ENCODE peak calls at places on chromosome 7, in ten cellular contexts. One of them, this sample, is unnamed.

GRCh38 chr7:124655990-124656389 is 109.6 kb downstream of the GPR37 start:
- DNase-seq in colonic mucosa: no peak
- DNase-seq in progenitor cell of endocrine pancreas: no peak
- DNase-seq in thoracic aorta: no peak
- DNase-seq in GM23338: no peak
- DNase-seq in nephron progenitor cell: no peak
- DNase-seq in fibroblast of pulmonary artery: no peak
- DNase-seq in body of pancreas: no peak
- DNase-seq in omental fat pad: no peak
- DNase-seq in CD14-positive monocyte: no peak
- DNase-seq in this sample: no peak

GRCh38 chr7:84492565-84493034 is 298.0 kb upstream of the SEMA3A start:
- DNase-seq in GM23338: no peak
- DNase-seq in omental fat pad: no peak
- DNase-seq in fibroblast of pulmonary artery: no peak
- DNase-seq in colonic mucosa: no peak
- DNase-seq in progenitor cell of endocrine pancreas: no peak
- DNase-seq in body of pancreas: no peak
- DNase-seq in thoracic aorta: no peak
- DNase-seq in nephron progenitor cell: no peak
- DNase-seq in CD14-positive monocyte: no peak
- DNase-seq in this sample: no peak

GRCh38 chr7:142750321-142750938 is 1.2 kb downstream of the PRSS1 start:
- DNase-seq in CD14-positive monocyte: no peak
- DNase-seq in GM23338: no peak
- DNase-seq in body of pancreas: no peak
- DNase-seq in fibroblast of pulmonary artery: no peak
- DNase-seq in nephron progenitor cell: no peak
- DNase-seq in omental fat pad: no peak
- DNase-seq in thoracic aorta: no peak
- DNase-seq in progenitor cell of endocrine pancreas: no peak
- DNase-seq in colonic mucosa: no peak
- DNase-seq in this sample: no peak

GRCh38 chr7:151599401-151600227 is 79.9 kb upstream of the RHEB start:
- DNase-seq in body of pancreas: peak; percentile 27
- DNase-seq in GM23338: no peak
- DNase-seq in CD14-positive monocyte: no peak
- DNase-seq in omental fat pad: no peak
- DNase-seq in fibroblast of pulmonary artery: peak; percentile 91
- DNase-seq in thoracic aorta: no peak
- DNase-seq in colonic mucosa: no peak
- DNase-seq in nephron progenitor cell: no peak
- DNase-seq in progenitor cell of endocrine pancreas: no peak
- DNase-seq in this sample: no peak

GRCh38 chr7:137703291-137704010 is 143.3 kb downstream of the DGKI start:
- DNase-seq in nephron progenitor cell: no peak
- DNase-seq in fibroblast of pulmonary artery: peak; percentile 20
- DNase-seq in GM23338: no peak
- DNase-seq in thoracic aorta: no peak
- DNase-seq in colonic mucosa: no peak
- DNase-seq in progenitor cell of endocrine pancreas: no peak
- DNase-seq in body of pancreas: no peak
- DNase-seq in CD14-positive monocyte: no peak
- DNase-seq in omental fat pad: no peak
- DNase-seq in this sample: no peak

GRCh38 chr7:141231018-141231792 is 157.3 kb downstream of the TMEM178B start:
- DNase-seq in progenitor cell of endocrine pancreas: no peak
- DNase-seq in nephron progenitor cell: peak; percentile 33
- DNase-seq in colonic mucosa: no peak
- DNase-seq in CD14-positive monocyte: no peak
- DNase-seq in fibroblast of pulmonary artery: peak; percentile 1
- DNase-seq in GM23338: peak; percentile 68
- DNase-seq in omental fat pad: no peak
- DNase-seq in body of pancreas: peak; percentile 35
- DNase-seq in thoracic aorta: no peak
- DNase-seq in this sample: peak; percentile 78

GRCh38 chr7:84209006-84209405 is 14.4 kb upstream of the SEMA3A start:
- DNase-seq in omental fat pad: no peak
- DNase-seq in thoracic aorta: no peak
- DNase-seq in colonic mucosa: no peak
- DNase-seq in body of pancreas: no peak
- DNase-seq in GM23338: no peak
- DNase-seq in progenitor cell of endocrine pancreas: no peak
- DNase-seq in fibroblast of pulmonary artery: no peak
- DNase-seq in nephron progenitor cell: no peak
- DNase-seq in CD14-positive monocyte: no peak
- DNase-seq in this sample: no peak

GRCh38 chr7:81470724-81471379 is 299.0 kb downstream of the HGF start:
- DNase-seq in body of pancreas: peak; percentile 75
- DNase-seq in fibroblast of pulmonary artery: no peak
- DNase-seq in CD14-positive monocyte: no peak
- DNase-seq in omental fat pad: no peak
- DNase-seq in colonic mucosa: no peak
- DNase-seq in nephron progenitor cell: no peak
- DNase-seq in GM23338: no peak
- DNase-seq in thoracic aorta: no peak
- DNase-seq in progenitor cell of endocrine pancreas: no peak
- DNase-seq in this sample: no peak

GRCh38 chr7:12056977-12057376 is 154.1 kb upstream of the TMEM106B start:
- DNase-seq in fibroblast of pulmonary artery: no peak
- DNase-seq in CD14-positive monocyte: no peak
- DNase-seq in omental fat pad: no peak
- DNase-seq in nephron progenitor cell: no peak
- DNase-seq in colonic mucosa: no peak
- DNase-seq in GM23338: no peak
- DNase-seq in thoracic aorta: no peak
- DNase-seq in body of pancreas: no peak
- DNase-seq in progenitor cell of endocrine pancreas: no peak
- DNase-seq in this sample: no peak

GRCh38 chr7:12066561-12066960 is 144.5 kb upstream of the TMEM106B start:
- DNase-seq in nephron progenitor cell: no peak
- DNase-seq in body of pancreas: no peak
- DNase-seq in thoracic aorta: no peak
- DNase-seq in fibroblast of pulmonary artery: no peak
- DNase-seq in omental fat pad: no peak
- DNase-seq in colonic mucosa: no peak
- DNase-seq in CD14-positive monocyte: no peak
- DNase-seq in GM23338: peak; percentile 1
- DNase-seq in progenitor cell of endocrine pancreas: no peak
- DNase-seq in this sample: no peak

GRCh38 chr7:12064716-12065115 is 146.4 kb upstream of the TMEM106B start:
- DNase-seq in nephron progenitor cell: no peak
- DNase-seq in progenitor cell of endocrine pancreas: no peak
- DNase-seq in CD14-positive monocyte: no peak
- DNase-seq in omental fat pad: no peak
- DNase-seq in colonic mucosa: no peak
- DNase-seq in fibroblast of pulmonary artery: no peak
- DNase-seq in GM23338: no peak
- DNase-seq in body of pancreas: no peak
- DNase-seq in thoracic aorta: no peak
- DNase-seq in this sample: no peak

GRCh38 chr7:12066004-12066403 is 145.1 kb upstream of the TMEM106B start:
- DNase-seq in progenitor cell of endocrine pancreas: no peak
- DNase-seq in CD14-positive monocyte: no peak
- DNase-seq in colonic mucosa: no peak
- DNase-seq in fibroblast of pulmonary artery: no peak
- DNase-seq in thoracic aorta: no peak
- DNase-seq in body of pancreas: no peak
- DNase-seq in omental fat pad: no peak
- DNase-seq in GM23338: no peak
- DNase-seq in nephron progenitor cell: no peak
- DNase-seq in this sample: no peak

DNA sequence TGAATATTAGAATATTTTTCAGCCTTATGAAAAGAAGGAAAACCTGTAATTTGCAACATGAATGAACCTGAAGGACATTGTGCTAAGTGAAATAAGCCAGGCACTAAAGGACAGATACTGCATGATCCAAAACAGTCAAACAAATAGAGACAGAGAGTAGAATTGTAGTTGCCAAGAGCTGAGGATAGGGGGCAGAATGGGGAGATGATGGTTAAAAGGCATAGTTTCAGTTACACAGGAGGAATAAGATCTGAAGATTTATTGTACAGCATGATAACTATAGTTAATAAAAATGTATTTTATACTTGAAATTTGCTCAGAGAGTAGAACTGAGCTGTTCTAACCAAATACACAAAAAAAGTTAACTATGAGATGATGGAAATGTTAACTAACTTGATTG is 149.0 kb upstream of the TMEM106B start:
- DNase-seq in fibroblast of pulmonary artery: peak; percentile 12
- DNase-seq in CD14-positive monocyte: no peak
- DNase-seq in omental fat pad: no peak
- DNase-seq in progenitor cell of endocrine pancreas: no peak
- DNase-seq in body of pancreas: no peak
- DNase-seq in GM23338: peak; percentile 62
- DNase-seq in nephron progenitor cell: no peak
- DNase-seq in thoracic aorta: no peak
- DNase-seq in colonic mucosa: no peak
- DNase-seq in this sample: no peak
- TF ChIP-seq CTCF in fibroblast of pulmonary artery: peak; percentile 52
- TF ChIP-seq CTCF in CD14-positive monocyte: peak; percentile 27
- TF ChIP-seq CTCF in omental fat pad: no peak
- TF ChIP-seq CTCF in progenitor cell of endocrine pancreas: peak; percentile 37
- TF ChIP-seq CTCF in body of pancreas: no peak
- TF ChIP-seq CTCF in GM23338: peak; percentile 61
- TF ChIP-seq CTCF in nephron progenitor cell: no peak
- TF ChIP-seq CTCF in thoracic aorta: no peak
- TF ChIP-seq CTCF in colonic mucosa: peak; percentile 16
- TF ChIP-seq CTCF in this sample: peak; percentile 76

DNA sequence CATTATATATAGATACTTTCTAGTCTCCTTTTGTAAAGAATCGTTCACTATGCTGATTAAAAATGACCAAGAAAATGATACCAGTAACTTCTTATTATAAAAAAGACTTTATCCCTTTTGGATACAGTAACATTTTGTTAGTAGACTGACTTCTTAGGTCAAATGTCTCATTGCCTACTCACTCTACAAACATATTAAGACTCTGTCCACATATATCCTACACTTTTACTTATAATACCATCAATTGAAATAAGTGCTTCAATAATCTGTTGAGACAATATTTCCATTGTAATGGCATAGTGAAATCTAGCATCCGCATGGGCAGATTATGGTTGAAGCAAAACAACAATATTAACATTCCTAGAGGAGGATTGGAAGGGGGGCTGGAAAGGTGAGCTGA is 180.6 kb downstream of the ARL4A start:
- DNase-seq in omental fat pad: no peak
- DNase-seq in colonic mucosa: no peak
- DNase-seq in CD14-positive monocyte: no peak
- DNase-seq in thoracic aorta: no peak
- DNase-seq in GM23338: no peak
- DNase-seq in nephron progenitor cell: no peak
- DNase-seq in body of pancreas: no peak
- DNase-seq in progenitor cell of endocrine pancreas: no peak
- DNase-seq in fibroblast of pulmonary artery: no peak
- DNase-seq in this sample: no peak
- TF ChIP-seq CTCF in omental fat pad: no peak
- TF ChIP-seq CTCF in colonic mucosa: no peak
- TF ChIP-seq CTCF in CD14-positive monocyte: no peak
- TF ChIP-seq CTCF in thoracic aorta: no peak
- TF ChIP-seq CTCF in GM23338: no peak
- TF ChIP-seq CTCF in nephron progenitor cell: no peak
- TF ChIP-seq CTCF in body of pancreas: no peak
- TF ChIP-seq CTCF in progenitor cell of endocrine pancreas: no peak
- TF ChIP-seq CTCF in fibroblast of pulmonary artery: no peak
- TF ChIP-seq CTCF in this sample: no peak

GRCh38 chr7:94893661-94894060 is 13.7 kb upstream of the PPP1R9A start:
- DNase-seq in fibroblast of pulmonary artery: no peak
- DNase-seq in progenitor cell of endocrine pancreas: no peak
- DNase-seq in GM23338: no peak
- DNase-seq in omental fat pad: no peak
- DNase-seq in thoracic aorta: no peak
- DNase-seq in colonic mucosa: no peak
- DNase-seq in nephron progenitor cell: no peak
- DNase-seq in body of pancreas: no peak
- DNase-seq in CD14-positive monocyte: no peak
- DNase-seq in this sample: no peak

GRCh38 chr7:94882891-94883290 is 24.5 kb upstream of the PPP1R9A start:
- DNase-seq in fibroblast of pulmonary artery: no peak
- DNase-seq in colonic mucosa: no peak
- DNase-seq in nephron progenitor cell: no peak
- DNase-seq in thoracic aorta: no peak
- DNase-seq in omental fat pad: no peak
- DNase-seq in CD14-positive monocyte: no peak
- DNase-seq in progenitor cell of endocrine pancreas: no peak
- DNase-seq in GM23338: no peak
- DNase-seq in body of pancreas: no peak
- DNase-seq in this sample: no peak

GRCh38 chr7:94883676-94884075 is 23.7 kb upstream of the PPP1R9A start:
- DNase-seq in nephron progenitor cell: no peak
- DNase-seq in progenitor cell of endocrine pancreas: no peak
- DNase-seq in thoracic aorta: no peak
- DNase-seq in CD14-positive monocyte: no peak
- DNase-seq in body of pancreas: no peak
- DNase-seq in GM23338: no peak
- DNase-seq in omental fat pad: no peak
- DNase-seq in colonic mucosa: no peak
- DNase-seq in fibroblast of pulmonary artery: no peak
- DNase-seq in this sample: no peak

GRCh38 chr7:94888995-94889523 is 18.3 kb upstream of the PPP1R9A start:
- DNase-seq in thoracic aorta: no peak
- DNase-seq in body of pancreas: no peak
- DNase-seq in CD14-positive monocyte: no peak
- DNase-seq in GM23338: no peak
- DNase-seq in nephron progenitor cell: no peak
- DNase-seq in colonic mucosa: no peak
- DNase-seq in fibroblast of pulmonary artery: no peak
- DNase-seq in progenitor cell of endocrine pancreas: no peak
- DNase-seq in omental fat pad: no peak
- DNase-seq in this sample: no peak

DNA sequence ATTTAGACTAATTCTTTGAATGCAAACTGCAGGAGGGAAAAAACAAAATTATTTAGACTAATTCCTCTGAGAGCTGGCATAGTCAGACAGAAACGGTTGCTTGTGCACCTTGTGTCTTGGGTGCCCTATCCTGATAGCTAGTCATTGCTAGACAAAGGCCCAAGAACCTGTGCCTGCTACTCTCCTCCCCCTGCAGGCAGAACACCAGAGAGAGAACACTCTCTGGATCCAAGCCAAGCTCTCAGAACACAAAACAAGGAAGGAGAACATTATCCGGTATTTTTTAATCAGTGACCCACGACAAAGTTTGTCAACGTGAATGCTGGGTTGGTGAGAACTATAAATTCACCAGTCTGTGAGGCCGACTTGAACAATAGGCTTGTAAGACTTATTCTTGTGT is 18.9 kb upstream of the PPP1R9A start:
- DNase-seq in progenitor cell of endocrine pancreas: no peak
- DNase-seq in omental fat pad: no peak
- DNase-seq in colonic mucosa: peak; percentile 21
- DNase-seq in GM23338: peak; percentile 24
- DNase-seq in thoracic aorta: no peak
- DNase-seq in body of pancreas: peak; percentile 79
- DNase-seq in nephron progenitor cell: no peak
- DNase-seq in CD14-positive monocyte: no peak
- DNase-seq in fibroblast of pulmonary artery: peak; percentile 36
- DNase-seq in this sample: no peak
- TF ChIP-seq CTCF in progenitor cell of endocrine pancreas: no peak
- TF ChIP-seq CTCF in omental fat pad: no peak
- TF ChIP-seq CTCF in colonic mucosa: no peak
- TF ChIP-seq CTCF in GM23338: peak; percentile 45
- TF ChIP-seq CTCF in thoracic aorta: no peak
- TF ChIP-seq CTCF in body of pancreas: peak; percentile 61
- TF ChIP-seq CTCF in nephron progenitor cell: no peak
- TF ChIP-seq CTCF in CD14-positive monocyte: no peak
- TF ChIP-seq CTCF in fibroblast of pulmonary artery: peak; percentile 33
- TF ChIP-seq CTCF in this sample: peak; percentile 68

GRCh38 chr7:128214463-128214862 is 26.6 kb upstream of the LEP start:
- DNase-seq in colonic mucosa: no peak
- DNase-seq in fibroblast of pulmonary artery: no peak
- DNase-seq in CD14-positive monocyte: no peak
- DNase-seq in omental fat pad: no peak
- DNase-seq in body of pancreas: no peak
- DNase-seq in nephron progenitor cell: no peak
- DNase-seq in thoracic aorta: no peak
- DNase-seq in GM23338: no peak
- DNase-seq in progenitor cell of endocrine pancreas: no peak
- DNase-seq in this sample: no peak
- TF ChIP-seq CTCF in colonic mucosa: no peak
- TF ChIP-seq CTCF in fibroblast of pulmonary artery: no peak
- TF ChIP-seq CTCF in CD14-positive monocyte: peak; percentile 9
- TF ChIP-seq CTCF in omental fat pad: no peak
- TF ChIP-seq CTCF in body of pancreas: no peak
- TF ChIP-seq CTCF in nephron progenitor cell: no peak
- TF ChIP-seq CTCF in thoracic aorta: no peak
- TF ChIP-seq CTCF in GM23338: no peak
- TF ChIP-seq CTCF in progenitor cell of endocrine pancreas: no peak
- TF ChIP-seq CTCF in this sample: no peak

This sample was measured in endodermal cell.